ENCODE peak calls at places on chromosome 11, in ten cellular contexts. V is NCI-H2029; B is T-helper 2 cell; S is HTR-8/SVneo; I is RCC 7860; H is activated CD8-positive, alpha-beta memory T cell treated with anti-CD3 and anti-CD28 coated beads for 4 hours; K is stimulated activated CD8-positive, alpha-beta memory T cell treated with anti-CD3 and anti-CD28 coated beads, Interleukin-15, amount 100 ng/mL, for 48 hours; Y is breast epithelium; Q is Calu3; T is activated effector memory CD4-positive, alpha-beta T cell treated with anti-CD3 and anti-CD28 coated beads, Interleukin-2, amount 50 U/mL, for 16 hours. G is an unnamed sample.

GRCh38 chr11:71420455-71421241 is 27.5 kb downstream of the DHCR7 start:
- DNase-seq in Y (no peak), K (no peak), S (peak; percentile 60), Q (peak; percentile 63), I (peak; percentile 36), V (peak; percentile 40), B (no peak), H (no peak), T (no peak), G (peak; percentile 46)

GRCh38 chr11:35798983-35799382 is 136.4 kb downstream of the TRIM44 start:
- DNase-seq in K (no peak), I (no peak), T (no peak), S (no peak), Y (no peak), Q (no peak), V (no peak), H (no peak), B (no peak), G (no peak)

GRCh38 chr11:110960167-110960566 is 247.9 kb upstream of the ARHGAP20 start:
- DNase-seq in T (no peak), H (no peak), K (no peak), S (no peak), B (no peak), I (no peak), V (no peak), Q (no peak), Y (no peak), G (no peak)

GRCh38 chr11:95200781-95201457 is 30.1 kb downstream of the SESN3 start:
- DNase-seq in V (no peak), Y (no peak), I (no peak), H (no peak), T (no peak), S (no peak), K (no peak), B (no peak), Q (no peak), G (no peak)

GRCh38 chr11:133619397-133619796 is 87.1 kb upstream of the OPCML start:
- DNase-seq in B (no peak), S (no peak), Q (no peak), I (no peak), T (no peak), H (no peak), V (no peak), K (no peak), Y (no peak), G (no peak)

GRCh38 chr11:128964463-128964930 is 21.8 kb upstream of the TP53AIP1 start:
- DNase-seq in T (no peak), B (no peak), K (no peak), Y (no peak), V (peak; percentile 22), H (no peak), Q (no peak), S (no peak), I (no peak), G (no peak)

GRCh38 chr11:1863352-1864215 is 10.7 kb downstream of the LSP1 start:
- DNase-seq in T (no peak), S (peak; percentile 39), B (no peak), H (no peak), V (peak; percentile 53), I (peak; percentile 83), Y (peak; percentile 85), Q (peak; percentile 86), K (no peak), G (peak; percentile 75)

GRCh38 chr11:7170431-7170830 is 81.3 kb upstream of the SYT9 start:
- DNase-seq in S (no peak), T (no peak), Y (no peak), B (no peak), I (no peak), Q (no peak), H (no peak), K (no peak), V (no peak), G (no peak)

GRCh38 chr11:103673773-103674172 is 362.7 kb upstream of the DDI1 start:
- DNase-seq in T (no peak), K (no peak), Y (no peak), I (no peak), B (no peak), H (no peak), S (no peak), V (no peak), Q (no peak), G (peak; percentile 39)

GRCh38 chr11:8258771-8259170 is 4.9 kb downstream of the LMO1 start:
- DNase-seq in Q (no peak), H (no peak), S (no peak), B (no peak), T (no peak), Y (no peak), V (no peak), K (no peak), I (peak; percentile 76), G (peak; percentile 89)

GRCh38 chr11:34558673-34559072 is 45.1 kb upstream of the ELF5 start:
- DNase-seq in Q (no peak), I (no peak), H (no peak), S (no peak), V (no peak), T (no peak), B (no peak), Y (no peak), K (no peak), G (peak; percentile 23)

GRCh38 chr11:66047541-66048365 is 1.2 kb downstream of the GAL3ST3 start:
- DNase-seq in Q (no peak), I (no peak), H (no peak), K (no peak), V (no peak), B (no peak), T (no peak), S (no peak), Y (no peak), G (peak; percentile 69)

GRCh38 chr11:44120169-44120568 is 24.7 kb downstream of the EXT2 start:
- DNase-seq in Y (no peak), T (no peak), K (no peak), V (no peak), S (no peak), B (no peak), I (no peak), H (no peak), Q (no peak), G (no peak)

GRCh38 chr11:288328-289144 is at the start of gene PGGHG:
- DNase-seq in V (peak; percentile 24), K (no peak), Y (peak; percentile 72), B (no peak), T (peak; percentile 88), H (peak; percentile 30), I (peak; percentile 18), S (peak; percentile 81), Q (peak; percentile 74), G (no peak)

GRCh38 chr11:69131644-69132300 is 24.0 kb upstream of the SMIM38 start:
- DNase-seq in H (no peak), S (peak; percentile 86), K (no peak), B (no peak), Q (peak; percentile 91), Y (peak; percentile 81), I (peak; percentile 69), T (no peak), V (peak; percentile 45), G (peak; percentile 79)

GRCh38 chr11:45805305-45806071 is 539 bp downstream of the SLC35C1 start:
- DNase-seq in Q (peak; percentile 27), T (no peak), Y (no peak), K (no peak), V (no peak), I (peak; percentile 42), S (peak; percentile 26), B (no peak), H (no peak), G (peak; percentile 54)